ENCODE peak calls at places on chromosomes 1 and 21, in eight cellular contexts. R is Peyer's patch, K is fibroblast of pulmonary artery, E is spleen, Z is tibial artery, P is mucosa of descending colon, W is ovary, J is BJ. N is an unnamed sample.
A peak's percentile ranks its signal among the peaks of the same experiment; 100 is the strongest.

GRCh38 chr1:165887877-165888551 is 60.6 kb downstream of the UCK2 start:
- DNase-seq in P (no peak), J (no peak), R (no peak), W (no peak), E (no peak), K (no peak), Z (no peak), N (no peak)

GRCh38 chr1:229203030-229203751 is 67.7 kb upstream of the RAB4A start:
- DNase-seq in P (no peak), J (no peak), R (no peak), Z (no peak), E (no peak), W (no peak), K (peak; percentile 85), N (no peak)

GRCh38 chr1:227955808-227956207 is 8.1 kb upstream of the WNT9A start:
- DNase-seq in W (no peak), P (no peak), E (no peak), R (no peak), K (no peak), Z (no peak), J (no peak), N (no peak)

GRCh38 chr1:159197767-159198557 is 6.7 kb upstream of the ACKR1 start:
- DNase-seq in P (no peak), K (peak; percentile 85), W (no peak), E (no peak), Z (peak; percentile 76), R (peak; percentile 55), J (peak; percentile 6), N (peak; percentile 47)

GRCh38 chr1:45512641-45513054 is 9.0 kb downstream of the PRDX1 start:
- DNase-seq in W (no peak), Z (peak; percentile 71), E (no peak), R (peak; percentile 56), K (peak; percentile 79), P (no peak), J (no peak), N (no peak)

GRCh38 chr1:240946926-240947325 is 335.0 kb upstream of the GREM2 start:
- DNase-seq in J (no peak), K (peak; percentile 42), R (no peak), Z (no peak), W (no peak), P (no peak), E (no peak), N (peak; percentile 29)

GRCh38 chr1:2257245-2257627 is 29.1 kb downstream of the SKI start:
- DNase-seq in W (peak; percentile 21), R (peak; percentile 47), E (no peak), J (no peak), K (no peak), Z (peak; percentile 66), P (peak; percentile 60), N (no peak)

GRCh38 chr1:40312238-40313205 is 4.6 kb downstream of the COL9A2 start:
- DNase-seq in J (no peak), R (no peak), K (no peak), W (peak; percentile 13), E (peak; percentile 92), P (peak; percentile 89), Z (no peak), N (no peak)

GRCh38 chr21:44998086-44998620 is 58.3 kb downstream of the SLX9 start:
- DNase-seq in Z (no peak), J (no peak), E (no peak), R (no peak), K (no peak), W (no peak), P (peak; percentile 18), N (no peak)

GRCh38 chr1:221743416-221744208 is 1.7 kb upstream of the DUSP10 start:
- DNase-seq in W (no peak), E (no peak), K (no peak), J (no peak), Z (no peak), P (no peak), R (no peak), N (no peak)

GRCh38 chr1:221740941-221741363 is 937 bp downstream of the DUSP10 start:
- DNase-seq in R (no peak), Z (no peak), E (peak; percentile 78), W (peak; percentile 39), P (no peak), K (peak; percentile 24), J (no peak), N (no peak)

GRCh38 chr1:221741971-221742554 is at the start of gene DUSP10:
- DNase-seq in K (peak; percentile 100), R (peak; percentile 98), J (peak; percentile 99), W (peak; percentile 98), P (peak; percentile 99), Z (peak; percentile 99), E (peak; percentile 98), N (peak; percentile 99)

GRCh38 chr1:221741364-221741970 is 422 bp downstream of the DUSP10 start:
- DNase-seq in Z (no peak), J (no peak), K (no peak), P (peak; percentile 62), R (no peak), W (peak; percentile 48), E (peak; percentile 84), N (no peak)

DNA sequence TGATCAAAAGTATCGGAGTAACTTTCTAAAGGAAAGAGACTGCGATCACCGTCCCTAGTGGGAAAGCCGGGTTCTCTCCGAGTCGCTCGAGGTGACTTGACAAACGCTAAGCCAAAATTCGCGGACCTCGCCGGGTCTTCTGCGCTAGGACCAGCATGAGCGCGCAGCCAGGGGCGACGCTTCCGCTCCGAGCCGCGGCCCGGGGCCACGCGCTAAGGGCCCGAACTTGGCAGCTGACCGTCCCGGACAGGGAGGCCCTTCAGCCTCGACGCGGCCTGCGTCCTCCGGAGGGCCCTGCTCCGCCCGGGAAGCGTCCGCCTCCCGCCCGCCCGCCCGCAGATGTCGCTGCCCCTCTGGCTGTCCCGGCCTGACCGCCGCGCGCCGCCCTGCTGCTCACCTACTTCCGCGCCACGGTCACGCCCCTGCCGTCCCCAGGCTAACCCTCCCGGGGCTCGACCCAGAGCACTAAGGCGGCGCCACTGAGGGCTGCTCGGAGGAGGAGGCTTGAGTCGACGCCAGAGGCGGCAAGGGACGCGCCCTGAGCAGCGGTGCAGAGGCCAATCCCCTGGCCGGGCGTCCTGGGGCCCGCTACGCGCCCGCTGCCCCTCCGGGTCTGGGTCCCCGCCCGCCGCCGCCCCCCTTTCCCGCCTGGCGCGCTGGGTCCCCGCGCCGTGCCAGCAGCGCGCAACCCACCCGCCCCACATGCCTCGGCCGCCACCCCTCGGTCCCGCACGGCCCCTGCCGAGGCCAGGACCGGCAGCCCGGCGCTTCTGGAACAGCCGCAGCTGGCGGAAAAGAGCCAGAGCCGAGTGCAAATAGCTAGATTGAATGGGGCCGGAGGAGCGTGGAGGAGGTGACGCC is 896 bp upstream of the DUSP10 start:
- DNase-seq in J (no peak), R (peak; percentile 91), E (peak; percentile 98), K (peak; percentile 75), Z (peak; percentile 94), P (peak; percentile 94), W (peak; percentile 77), N (no peak)
- TF ChIP-seq CTCF in J (peak; percentile 26), R (no peak), E (no peak), K (no peak), Z (no peak), P (peak; percentile 32), W (peak; percentile 27), N (no peak)

GRCh38 chr21:32216293-32216692 is 62.6 kb downstream of the MIS18A start:
- DNase-seq in Z (no peak), E (no peak), R (no peak), K (no peak), J (no peak), W (no peak), P (no peak), N (no peak)

GRCh38 chr21:32214654-32215305 is 64.1 kb downstream of the MIS18A start:
- DNase-seq in W (no peak), K (no peak), Z (no peak), J (no peak), E (no peak), P (no peak), R (no peak), N (no peak)

GRCh38 chr21:32212116-32212515 is 66.7 kb downstream of the MIS18A start:
- DNase-seq in E (no peak), K (no peak), P (no peak), W (no peak), J (no peak), R (no peak), Z (no peak), N (no peak)

GRCh38 chr21:32209580-32209979 is 69.3 kb downstream of the MIS18A start:
- DNase-seq in K (no peak), J (no peak), Z (no peak), E (no peak), R (no peak), P (no peak), W (no peak), N (no peak)

GRCh38 chr21:32215306-32215685 is 63.6 kb downstream of the MIS18A start:
- DNase-seq in R (no peak), E (no peak), J (no peak), W (no peak), P (no peak), K (no peak), Z (no peak), N (no peak)
- H3K4me3 ChIP-seq in R (no peak overlapping the region), E (no peak overlapping the region), J (no peak overlapping the region), W (no peak overlapping the region), P (no peak overlapping the region), K (no peak overlapping the region), Z (no peak overlapping the region), N (no peak overlapping the region)

DNA sequence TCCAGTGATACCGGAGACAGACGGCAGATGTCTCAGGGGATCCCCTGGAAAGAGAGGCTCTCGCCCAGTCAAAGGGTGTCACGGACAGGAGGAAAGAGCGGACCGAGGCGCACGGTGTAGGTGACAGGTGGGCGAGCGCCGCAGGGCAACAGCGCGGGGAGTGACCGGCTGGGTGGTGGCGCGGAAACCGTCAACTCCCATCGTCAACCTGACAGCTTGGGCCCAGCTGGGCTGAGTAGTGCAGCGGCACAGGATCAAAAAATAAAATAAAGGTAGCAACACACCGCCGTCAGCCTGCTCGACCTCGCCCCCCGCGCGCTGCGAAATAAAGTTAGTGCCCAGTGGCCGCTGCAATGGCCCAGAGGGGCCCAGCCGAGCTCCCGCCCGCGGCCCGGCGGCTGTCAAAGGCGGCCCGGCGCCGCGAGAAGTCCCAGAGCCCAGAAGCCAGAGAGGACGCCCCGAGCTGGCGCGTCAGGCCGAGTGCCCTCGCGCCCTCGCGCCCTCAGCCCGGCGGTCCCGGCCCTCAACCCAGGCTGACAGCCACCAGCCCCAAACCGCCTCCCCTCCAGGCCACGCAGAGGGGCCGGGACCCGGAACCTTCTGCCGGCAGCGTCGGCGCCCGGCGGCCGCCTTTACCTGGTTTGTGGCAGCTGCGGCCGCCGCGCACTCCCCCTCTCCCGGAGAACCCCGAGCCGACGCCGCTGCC is at the start of gene LYST:
- DNase-seq in J (no peak), P (peak; percentile 82), R (peak; percentile 74), K (peak; percentile 39), W (no peak), Z (peak; percentile 68), E (peak; percentile 93), N (no peak)
- TF ChIP-seq CTCF in J (peak; percentile 66), P (no peak), R (no peak), K (peak; percentile 47), W (peak; percentile 30), Z (no peak), E (no peak), N (peak; percentile 67)

DNA sequence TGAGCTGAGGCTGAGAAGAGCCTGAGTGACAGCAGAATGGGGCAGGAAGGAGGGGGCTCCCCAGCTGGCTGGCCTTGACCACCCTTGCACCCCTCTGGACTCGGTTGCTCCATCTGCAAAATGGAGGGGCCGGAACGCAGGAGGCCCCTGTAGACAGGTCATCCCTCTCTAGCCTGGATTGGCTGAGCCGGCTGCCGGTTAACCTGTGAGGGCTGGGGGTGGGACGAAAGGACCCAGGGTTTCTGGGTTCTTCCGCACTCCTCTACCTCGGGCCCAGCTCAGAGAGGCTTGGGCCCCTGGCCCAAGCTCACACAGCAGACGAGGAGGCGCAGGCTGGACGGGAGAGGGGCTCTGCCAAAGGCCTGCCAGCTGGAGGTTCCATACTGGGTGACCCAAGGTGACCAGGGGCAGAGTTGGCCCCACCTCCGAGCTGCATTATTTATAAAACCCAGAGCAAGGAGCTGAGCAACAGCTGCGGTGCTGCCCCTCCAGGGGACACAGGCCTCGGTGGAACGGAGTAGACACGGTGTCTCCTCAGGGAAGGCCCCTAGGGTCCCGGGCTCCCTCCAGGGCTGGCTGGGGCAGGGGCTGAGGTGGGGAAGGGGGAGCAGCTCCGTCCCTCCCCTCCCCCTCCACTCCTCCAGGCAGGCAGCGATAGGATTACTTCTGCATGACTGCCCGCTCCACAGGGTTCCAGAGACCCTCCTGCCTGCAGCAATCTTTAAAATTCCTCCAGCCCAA is 11.2 kb downstream of the AHDC1 start:
- DNase-seq in R (no peak), W (peak; percentile 42), J (no peak), Z (no peak), E (no peak), K (no peak), P (no peak), N (no peak)
- H3K4me3 ChIP-seq in R (no peak overlapping the region), W (no peak overlapping the region), J (no peak overlapping the region), Z (no peak overlapping the region), E (no peak overlapping the region), K (no peak overlapping the region), P (no peak overlapping the region), N (no peak overlapping the region)

N was measured in AG09309.